ENCODE peak calls at places on chromosomes 13 and 19, in six cellular contexts. One of them, this sample, is unnamed.

GRCh38 chr19:31054430-31054829 is 294.8 kb downstream of the TSHZ3 start:
- DNase-seq in glomerular endothelial cell: no peak
- DNase-seq in endodermal cell: peak
- DNase-seq in CD4-positive, alpha-beta T cell: peak
- DNase-seq in activated T-cell treated with anti-CD3 and anti-CD28 coated beads, Interleukin-2, amount 50 U/mL, for 1 hour: peak
- DNase-seq in NCI-H2081: no peak
- DNase-seq in this sample: peak

GRCh38 chr13:80840313-80840976 is 499.5 kb upstream of the SPRY2 start:
- DNase-seq in glomerular endothelial cell: peak
- DNase-seq in endodermal cell: no peak
- DNase-seq in CD4-positive, alpha-beta T cell: no peak
- DNase-seq in activated T-cell treated with anti-CD3 and anti-CD28 coated beads, Interleukin-2, amount 50 U/mL, for 1 hour: no peak
- DNase-seq in NCI-H2081: peak
- DNase-seq in this sample: no peak

GRCh38 chr13:75175575-75175974 is 306.4 kb downstream of the TBC1D4 start:
- DNase-seq in glomerular endothelial cell: no peak
- DNase-seq in endodermal cell: no peak
- DNase-seq in CD4-positive, alpha-beta T cell: no peak
- DNase-seq in activated T-cell treated with anti-CD3 and anti-CD28 coated beads, Interleukin-2, amount 50 U/mL, for 1 hour: no peak
- DNase-seq in NCI-H2081: no peak
- DNase-seq in this sample: no peak

GRCh38 chr19:28881616-28882015 is 331.3 kb downstream of the UQCRFS1 start:
- DNase-seq in glomerular endothelial cell: no peak
- DNase-seq in endodermal cell: peak
- DNase-seq in CD4-positive, alpha-beta T cell: no peak
- DNase-seq in activated T-cell treated with anti-CD3 and anti-CD28 coated beads, Interleukin-2, amount 50 U/mL, for 1 hour: no peak
- DNase-seq in NCI-H2081: no peak
- DNase-seq in this sample: no peak

GRCh38 chr19:34654796-34655195 is 22.2 kb downstream of the SCGB2B2 start:
- DNase-seq in glomerular endothelial cell: no peak
- DNase-seq in endodermal cell: no peak
- DNase-seq in CD4-positive, alpha-beta T cell: no peak
- DNase-seq in activated T-cell treated with anti-CD3 and anti-CD28 coated beads, Interleukin-2, amount 50 U/mL, for 1 hour: no peak
- DNase-seq in NCI-H2081: no peak
- DNase-seq in this sample: no peak

GRCh38 chr19:293436-294110 is 2.4 kb upstream of the PLPP2 start:
- DNase-seq in glomerular endothelial cell: no peak
- DNase-seq in endodermal cell: peak
- DNase-seq in CD4-positive, alpha-beta T cell: no peak
- DNase-seq in activated T-cell treated with anti-CD3 and anti-CD28 coated beads, Interleukin-2, amount 50 U/mL, for 1 hour: no peak
- DNase-seq in NCI-H2081: no peak
- DNase-seq in this sample: no peak

GRCh38 chr13:37706041-37706440 is 107.5 kb upstream of the POSTN start:
- DNase-seq in glomerular endothelial cell: no peak
- DNase-seq in endodermal cell: no peak
- DNase-seq in CD4-positive, alpha-beta T cell: no peak
- DNase-seq in activated T-cell treated with anti-CD3 and anti-CD28 coated beads, Interleukin-2, amount 50 U/mL, for 1 hour: no peak
- DNase-seq in NCI-H2081: no peak
- DNase-seq in this sample: no peak

GRCh38 chr13:28744091-28744536 is 25.3 kb upstream of the SLC46A3 start:
- DNase-seq in glomerular endothelial cell: peak
- DNase-seq in endodermal cell: peak
- DNase-seq in CD4-positive, alpha-beta T cell: no peak
- DNase-seq in activated T-cell treated with anti-CD3 and anti-CD28 coated beads, Interleukin-2, amount 50 U/mL, for 1 hour: no peak
- DNase-seq in NCI-H2081: no peak
- DNase-seq in this sample: no peak

This sample was measured in Jurkat, Clone E6-1.